ENCODE peak calls at places on chromosomes 11 and 22, in four cellular contexts. S is transverse colon, K is body of pancreas, X is ovary. G is an unnamed sample.

GRCh38 chr11:120590472-120590871 is 78.9 kb downstream of the GRIK4 start:
- DNase-seq in S (no peak), K (no peak), X (peak; percentile 3), G (no peak)

GRCh38 chr22:49728566-49729271 is 99.0 kb downstream of the BRD1 start:
- DNase-seq in S (no peak), K (no peak), X (no peak), G (no peak)

GRCh38 chr11:693887-694562 is 997 bp downstream of the DEAF1 start:
- DNase-seq in S (peak; percentile 69), K (peak; percentile 55), X (peak; percentile 66), G (no peak)

GRCh38 chr11:100631316-100631715 is 55.8 kb upstream of the ARHGAP42 start:
- DNase-seq in S (no peak), K (no peak), X (no peak), G (no peak)

GRCh38 chr22:17198188-17199130 is 20.8 kb downstream of the ADA2 start:
- DNase-seq in S (no peak), K (no peak), X (peak; percentile 43), G (no peak)

GRCh38 chr11:58637367-58637766 is 14.9 kb downstream of the CNTF start:
- DNase-seq in S (no peak), K (no peak), X (no peak), G (no peak)

GRCh38 chr22:36365020-36365411 is 22.8 kb downstream of the MYH9 start:
- DNase-seq in S (peak; percentile 75), K (peak; percentile 72), X (no peak), G (peak; percentile 68)

GRCh38 chr11:127059286-127060200 is 59.0 kb upstream of the KIRREL3 start:
- DNase-seq in S (no peak), K (no peak), X (no peak), G (no peak)

GRCh38 chr22:27372969-27373670 is 428.4 kb downstream of the MN1 start:
- DNase-seq in S (peak; percentile 88), K (peak; percentile 95), X (no peak), G (no peak)

GRCh38 chr22:42697542-42698013 is 23.1 kb downstream of the A4GALT start:
- DNase-seq in S (peak; percentile 72), K (peak; percentile 83), X (no peak), G (no peak)

GRCh38 chr22:47836957-47837356 is 1074.5 kb downstream of the TBC1D22A start:
- DNase-seq in S (no peak), K (no peak), X (no peak), G (no peak)

GRCh38 chr11:65470433-65470832 is 28.4 kb upstream of the MALAT1 start:
- DNase-seq in S (no peak), K (no peak), X (no peak), G (no peak)

GRCh38 chr22:43481528-43482309 is 69.9 kb downstream of the MPPED1 start:
- DNase-seq in S (no peak), K (no peak), X (no peak), G (no peak)

GRCh38 chr11:115660072-115660805 is 156.0 kb upstream of the CADM1 start:
- DNase-seq in S (no peak), K (no peak), X (no peak), G (no peak)

GRCh38 chr11:16184588-16184987 is 171.8 kb downstream of the SOX6 start:
- DNase-seq in S (peak; percentile 14), K (peak; percentile 17), X (no peak), G (peak; percentile 68)

GRCh38 chr11:67316882-67317364 is 13.6 kb downstream of the SSH3 start:
- DNase-seq in S (no peak), K (no peak), X (no peak), G (no peak)

GRCh38 chr22:44458044-44459020 is 39.7 kb downstream of the RTL6 start:
- DNase-seq in S (no peak), K (no peak), X (no peak), G (peak; percentile 32)

GRCh38 chr11:36412781-36413383 is 97.2 kb downstream of the TRAF6 start:
- DNase-seq in S (no peak), K (no peak), X (no peak), G (no peak)

GRCh38 chr11:36409152-36409713 is 100.8 kb downstream of the TRAF6 start:
- DNase-seq in S (no peak), K (no peak), X (no peak), G (no peak)

GRCh38 chr11:36407360-36407759 is 102.7 kb downstream of the TRAF6 start:
- DNase-seq in S (no peak), K (no peak), X (no peak), G (no peak)

GRCh38 chr11:36408476-36409136 is 101.5 kb downstream of the TRAF6 start:
- DNase-seq in S (no peak), K (no peak), X (peak; percentile 57), G (no peak)

DNA sequence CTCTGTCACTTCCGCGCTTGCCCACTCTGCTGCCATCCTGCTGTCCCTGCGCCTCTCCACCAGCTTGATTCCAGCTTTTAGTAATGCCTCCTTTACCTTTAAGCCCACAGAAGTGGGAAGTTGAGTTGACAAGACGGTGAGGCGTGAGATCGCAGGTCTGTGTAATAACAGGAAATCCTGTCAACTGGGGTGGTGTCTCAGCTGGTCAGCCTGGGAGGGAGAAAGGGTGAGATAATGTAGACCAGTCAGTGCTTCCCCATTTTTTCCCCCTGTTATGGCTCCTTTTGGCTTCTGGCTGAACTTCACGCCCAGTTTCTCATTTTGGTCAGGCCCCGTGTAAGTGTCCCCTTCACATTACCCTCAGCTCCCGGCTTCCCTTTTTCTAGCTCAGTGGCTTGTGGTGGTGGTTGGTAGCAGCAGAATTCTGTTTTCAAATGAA is 98.9 kb downstream of the TRAF6 start:
- DNase-seq in S (peak; percentile 22), K (no peak), X (no peak), G (peak; percentile 72)
- TF ChIP-seq CTCF in S (no peak), K (no peak), X (no peak), G (no peak)

GRCh38 chr11:18720086-18720810 is 5.7 kb downstream of the IGSF22 start:
- DNase-seq in S (no peak), K (no peak), X (no peak), G (peak; percentile 73)

GRCh38 chr11:18722293-18722637 is 3.7 kb downstream of the IGSF22 start:
- DNase-seq in S (no peak), K (no peak), X (no peak), G (no peak)

GRCh38 chr11:18723991-18724390 is 2.0 kb downstream of the IGSF22 start:
- DNase-seq in S (no peak), K (peak; percentile 37), X (no peak), G (no peak)

GRCh38 chr11:18721576-18722292 is 4.3 kb downstream of the IGSF22 start:
- DNase-seq in S (peak; percentile 57), K (peak; percentile 48), X (peak; percentile 67), G (peak; percentile 66)

DNA sequence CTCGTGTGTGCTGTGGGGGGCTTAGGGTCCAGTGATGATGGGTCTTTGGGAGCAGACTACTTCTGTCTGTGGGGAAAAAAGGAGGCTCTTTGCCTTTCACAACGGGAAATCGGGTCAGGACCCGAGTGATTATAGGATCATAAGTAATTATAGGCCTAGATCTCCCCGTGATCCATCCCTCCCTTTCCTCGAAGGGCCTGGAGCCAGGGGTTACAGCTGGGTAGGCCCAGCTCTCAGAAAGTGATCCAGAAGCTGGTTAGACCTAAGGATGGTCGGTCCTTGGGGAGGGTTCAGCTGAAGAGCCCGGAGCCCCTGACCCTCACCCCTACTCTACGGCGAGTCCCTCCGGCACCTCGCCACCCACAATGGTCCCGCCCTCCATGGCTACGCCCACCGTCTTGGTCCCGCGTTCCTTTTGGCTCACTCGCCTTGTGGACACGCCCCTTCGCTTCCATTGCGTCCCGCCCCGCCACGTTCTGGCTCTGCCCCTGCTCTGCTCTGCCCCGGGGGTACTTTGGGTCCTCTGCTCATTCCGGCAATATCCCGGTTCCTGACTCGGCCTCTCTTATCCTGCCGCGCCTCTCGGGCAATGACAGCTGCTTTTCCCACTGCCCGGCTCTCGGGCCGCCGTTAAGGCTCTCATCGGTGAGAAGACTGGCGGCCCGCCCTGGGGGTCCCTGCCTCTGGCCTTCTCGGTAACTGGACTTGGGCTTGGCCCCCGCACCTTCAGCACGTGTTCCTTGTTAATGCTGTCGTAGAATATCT is 5.0 kb downstream of the IGSF22 start:
- DNase-seq in S (peak; percentile 87), K (peak; percentile 81), X (peak; percentile 94), G (peak; percentile 93)
- TF ChIP-seq POLR2A in S (no peak), K (no peak), X (no peak), G (no peak)

DNA sequence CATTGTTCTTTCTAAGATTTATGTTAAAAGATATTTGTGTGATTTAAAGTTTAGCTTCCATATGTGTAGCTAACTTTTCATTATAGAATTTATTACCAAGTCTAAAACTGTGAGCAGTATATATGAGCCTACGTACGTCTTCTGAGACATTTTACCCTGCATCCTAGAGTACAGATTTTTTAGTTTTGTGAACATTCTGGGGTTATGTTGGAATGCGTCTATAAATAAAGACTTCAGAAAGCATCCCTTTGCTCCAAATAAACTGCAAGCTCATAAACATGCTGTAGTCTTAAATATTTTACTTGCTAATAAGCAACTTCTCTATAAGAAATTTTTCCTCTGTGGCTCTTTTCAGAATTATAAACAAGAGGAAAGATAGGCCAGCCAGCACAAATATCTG is 236.5 kb downstream of the DDX10 start:
- DNase-seq in S (no peak), K (no peak), X (no peak), G (no peak)
- TF ChIP-seq CTCF in S (no peak), K (no peak), X (no peak), G (no peak)

GRCh38 chr22:20794132-20794990 is 20.4 kb downstream of the SERPIND1 start:
- DNase-seq in S (no peak), K (no peak), X (no peak), G (no peak)

GRCh38 chr22:20795014-20795413 is 21.1 kb downstream of the SERPIND1 start:
- DNase-seq in S (no peak), K (no peak), X (no peak), G (no peak)

GRCh38 chr22:20798974-20799373 is 25.1 kb downstream of the SERPIND1 start:
- DNase-seq in S (no peak), K (no peak), X (no peak), G (no peak)

GRCh38 chr22:20798218-20798617 is 24.3 kb downstream of the SERPIND1 start:
- DNase-seq in S (no peak), K (no peak), X (no peak), G (no peak)

DNA sequence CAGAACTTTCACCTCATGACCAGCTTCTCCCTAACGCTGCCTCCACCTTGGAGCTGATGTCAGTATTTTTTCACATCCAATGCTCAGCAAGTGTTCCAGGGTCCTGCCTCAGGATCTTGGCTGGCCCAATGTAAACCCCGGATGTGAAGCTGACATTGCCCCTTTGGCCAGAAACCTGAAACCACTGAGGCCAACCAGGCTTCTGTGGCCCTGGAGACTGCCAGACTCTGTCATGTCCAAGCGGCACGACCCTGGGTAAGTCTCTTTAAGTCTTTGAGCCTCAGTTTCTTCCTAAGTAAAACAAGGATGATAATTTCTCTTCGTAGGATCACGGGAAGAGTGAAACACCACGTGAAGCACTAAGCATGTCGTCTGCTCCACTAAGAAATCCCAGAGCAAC is 22.8 kb downstream of the SERPIND1 start:
- DNase-seq in S (no peak), K (no peak), X (no peak), G (no peak)
- TF ChIP-seq POLR2A in S (no peak), K (no peak), X (no peak), G (no peak)

DNA sequence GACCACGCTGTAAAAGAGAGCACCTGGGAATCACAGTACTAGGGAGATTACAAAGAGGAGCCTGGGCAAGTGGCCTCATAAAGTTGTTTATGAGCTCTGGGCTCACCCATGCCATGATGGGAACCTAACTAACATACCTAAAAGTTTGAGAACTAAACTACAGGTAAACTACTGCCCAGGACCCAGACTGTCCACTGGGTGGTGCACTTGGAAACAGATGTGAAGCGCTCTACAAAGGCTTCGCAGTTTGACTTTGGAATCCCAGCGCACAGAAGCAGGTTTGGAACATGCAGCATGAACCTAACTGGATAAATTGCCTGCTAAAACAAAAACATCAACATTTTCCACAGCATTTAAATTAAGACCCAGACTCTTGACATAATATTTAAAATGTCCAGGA is 418.6 kb downstream of the FAM181B start:
- DNase-seq in S (peak; percentile 11), K (peak; percentile 34), X (peak; percentile 43), G (no peak)
- TF ChIP-seq CTCF in S (no peak), K (peak; percentile 47), X (no peak), G (no peak)